ENCODE peak calls at places on chromosomes 6 and 20, in five cellular contexts. R is DMS153, O is activated T-helper 1 cell treated with Interleukin-2 at 50 U/mL for 16 hours, V is NCI-H345, T is adrenal gland. H is an unnamed sample.

GRCh38 chr6:33443025-33443424 is 11.4 kb upstream of the ZBTB9 start:
- DNase-seq in V (no peak), T (no peak), O (no peak), R (no peak), H (no peak)

GRCh38 chr6:25138024-25138696 is 141.0 kb upstream of the CARMIL1 start:
- DNase-seq in V (no peak), O (peak), R (peak), T (peak), H (peak)

GRCh38 chr6:72984981-72985665 is 240.2 kb downstream of the KHDC1L start:
- DNase-seq in V (no peak), T (no peak), R (no peak), O (no peak), H (no peak)

GRCh38 chr6:57224769-57225515 is 2.8 kb upstream of the RAB23 start:
- DNase-seq in R (no peak), T (no peak), O (no peak), V (no peak), H (peak)

GRCh38 chr6:159169557-159170332 is 545 bp downstream of the FNDC1 start:
- DNase-seq in T (no peak), R (no peak), V (peak), O (no peak), H (peak)

GRCh38 chr20:63740070-63740500 is 509 bp downstream of the SLC2A4RG start:
- DNase-seq in V (peak), O (peak), R (no peak), T (peak), H (peak)

GRCh38 chr6:168794515-168794914 is 353.5 kb downstream of the SMOC2 start:
- DNase-seq in O (no peak), T (no peak), V (no peak), R (no peak), H (no peak)

GRCh38 chr20:60262967-60263603 is 304.9 kb downstream of the CDH26 start:
- DNase-seq in R (no peak), T (peak), O (peak), V (no peak), H (no peak)

GRCh38 chr6:150527100-150527499 is 72.6 kb upstream of the PLEKHG1 start:
- DNase-seq in V (no peak), T (no peak), R (no peak), O (no peak), H (peak)

GRCh38 chr20:55790178-55790577 is 215.1 kb downstream of the CBLN4 start:
- DNase-seq in R (no peak), O (no peak), T (no peak), V (no peak), H (no peak)

GRCh38 chr20:63224272-63225081 is 8.5 kb upstream of the YTHDF1 start:
- DNase-seq in O (no peak), R (no peak), T (peak), V (peak), H (peak)

GRCh38 chr6:44388135-44388487 is 605 bp downstream of the CDC5L start:
- DNase-seq in V (no peak), T (no peak), R (no peak), O (no peak), H (no peak)

GRCh38 chr6:20333870-20334269 is 67.8 kb upstream of the E2F3 start:
- DNase-seq in V (no peak), T (no peak), O (no peak), R (no peak), H (no peak)

GRCh38 chr6:81761197-81761596 is 8.7 kb upstream of the TENT5A start:
- DNase-seq in O (no peak), T (no peak), V (no peak), R (no peak), H (peak)

GRCh38 chr20:33789109-33789857 is 21.9 kb upstream of the CHMP4B start:
- DNase-seq in O (no peak), R (peak), V (no peak), T (peak), H (peak)

GRCh38 chr6:34416877-34417371 is 8.9 kb downstream of the RPS10 start:
- DNase-seq in T (no peak), R (no peak), V (no peak), O (no peak), H (no peak)

GRCh38 chr6:6851059-6851658 is 256.6 kb upstream of the RREB1 start:
- DNase-seq in R (no peak), O (no peak), V (no peak), T (peak), H (peak)

H was measured in fibroblast of pulmonary artery.